ENCODE peak calls at places on chromosomes 6 and 20, in ten cellular contexts. L is NCI-H146; C is stimulated activated CD4-positive, alpha-beta T cell treated with anti-CD3 and anti-CD28 coated beads, Interleukin-15, amount 100 ng/mL, for 1 hour; K is psoas muscle; Y is Right ventricle myocardium superior; Z is iPS-NIHi11; T is mucosa of descending colon; V is vagina; E is AG09319; F is activated naive CD4-positive, alpha-beta T cell treated with Interleukin-2 at 50 U/mL for 16 hours. P is an unnamed sample.

GRCh38 chr6:124057448-124057847 is 253.8 kb downstream of the NKAIN2 start:
- DNase-seq in Z (no peak), L (peak; percentile 67), T (no peak), E (no peak), Y (no peak), F (no peak), K (no peak), V (no peak), C (no peak), P (no peak)

GRCh38 chr6:132929141-132929540 is 114.8 kb downstream of the RPS12 start:
- DNase-seq in K (no peak), F (no peak), L (no peak), Y (no peak), E (no peak), C (no peak), V (no peak), Z (no peak), T (no peak), P (no peak)

GRCh38 chr20:20206788-20207187 is 154.5 kb downstream of the CFAP61 start:
- DNase-seq in C (no peak), E (no peak), Y (no peak), V (no peak), Z (no peak), K (no peak), T (no peak), F (no peak), L (no peak), P (no peak)

GRCh38 chr20:17845701-17846475 is 122.7 kb downstream of the SNX5 start:
- DNase-seq in E (no peak), V (no peak), F (no peak), L (no peak), T (peak; percentile 68), K (no peak), C (no peak), Z (no peak), Y (no peak), P (no peak)

GRCh38 chr6:158604048-158604406 is 40.5 kb downstream of the DYNLT1 start:
- DNase-seq in V (no peak), F (no peak), T (no peak), L (no peak), E (no peak), Y (no peak), K (no peak), C (no peak), Z (no peak), P (no peak)

GRCh38 chr6:15331629-15332241 is 85.9 kb downstream of the JARID2 start:
- DNase-seq in Y (no peak), K (no peak), Z (no peak), E (no peak), T (no peak), L (no peak), V (no peak), C (no peak), F (no peak), P (no peak)

GRCh38 chr20:23639490-23639958 is 1.8 kb upstream of the CST3 start:
- DNase-seq in T (peak; percentile 58), C (no peak), E (no peak), F (no peak), K (no peak), Z (no peak), Y (peak; percentile 45), V (peak; percentile 78), L (no peak), P (no peak)

GRCh38 chr6:22251331-22251730 is 45.5 kb downstream of the PRL start:
- DNase-seq in L (no peak), T (no peak), K (no peak), C (no peak), E (no peak), Z (no peak), V (no peak), F (no peak), Y (no peak), P (no peak)

GRCh38 chr20:48006036-48006833 is 221.0 kb upstream of the SULF2 start:
- DNase-seq in Z (no peak), K (no peak), F (no peak), E (no peak), C (no peak), T (no peak), Y (no peak), L (no peak), V (no peak), P (no peak)

GRCh38 chr6:14040042-14040441 is 77.5 kb upstream of the CD83 start:
- DNase-seq in C (no peak), T (no peak), L (peak; percentile 50), E (no peak), Y (no peak), F (no peak), V (no peak), Z (no peak), K (no peak), P (no peak)

GRCh38 chr20:39874049-39874893 is 814.8 kb downstream of the MAFB start:
- DNase-seq in F (peak; percentile 1), Z (peak; percentile 76), T (peak; percentile 88), Y (peak; percentile 74), L (peak; percentile 69), K (peak; percentile 63), E (peak; percentile 72), V (no peak), C (no peak), P (peak; percentile 65)

GRCh38 chr6:134707342-134707982 is 242.4 kb downstream of the ALDH8A1 start:
- DNase-seq in C (no peak), Y (no peak), V (no peak), K (no peak), F (no peak), L (peak; percentile 32), T (peak; percentile 30), E (no peak), Z (peak; percentile 27), P (no peak)

GRCh38 chr6:50819527-50819905 is 845 bp downstream of the TFAP2B start:
- DNase-seq in L (no peak), Y (peak; percentile 39), E (no peak), C (no peak), T (no peak), F (no peak), V (no peak), Z (peak; percentile 44), K (no peak), P (no peak)

GRCh38 chr6:84135291-84135690 is 92.2 kb downstream of the CEP162 start:
- DNase-seq in Z (no peak), K (no peak), T (no peak), E (no peak), C (no peak), L (no peak), Y (no peak), F (no peak), V (no peak), P (no peak)

GRCh38 chr6:144886682-144887081 is 601.5 kb downstream of the UTRN start:
- DNase-seq in Y (no peak), Z (no peak), C (no peak), L (no peak), K (no peak), F (no peak), T (no peak), V (no peak), E (no peak), P (no peak)

GRCh38 chr6:18141805-18142590 is 12.9 kb downstream of the TPMT start:
- DNase-seq in V (no peak), Y (no peak), Z (no peak), C (no peak), L (peak; percentile 90), K (no peak), F (no peak), T (no peak), E (no peak), P (no peak)

GRCh38 chr6:72622094-72622540 is 253 bp downstream of the KCNQ5 start:
- DNase-seq in K (peak; percentile 52), T (peak; percentile 17), Y (peak; percentile 40), V (no peak), L (peak; percentile 50), Z (peak; percentile 74), F (peak; percentile 63), C (peak; percentile 23), E (no peak), P (no peak)

GRCh38 chr20:59805266-59805665 is 128.2 kb downstream of the SYCP2 start:
- DNase-seq in Y (no peak), T (no peak), Z (no peak), C (no peak), E (no peak), L (no peak), F (no peak), K (no peak), V (peak; percentile 42), P (no peak)

GRCh38 chr6:23611776-23612381 is 514.1 kb upstream of the NRSN1 start:
- DNase-seq in V (no peak), L (peak; percentile 40), E (peak; percentile 2), F (no peak), C (no peak), Y (no peak), T (no peak), Z (no peak), K (no peak), P (no peak)

GRCh38 chr6:54282186-54282585 is 26.1 kb upstream of the TINAG start:
- DNase-seq in F (no peak), C (no peak), E (peak; percentile 40), K (no peak), V (no peak), T (no peak), L (no peak), Y (no peak), Z (no peak), P (no peak)

GRCh38 chr20:62220666-62221568 is 839 bp upstream of the HRH3 start:
- DNase-seq in Z (no peak), V (no peak), L (peak; percentile 82), F (no peak), C (no peak), E (no peak), T (no peak), K (no peak), Y (no peak), P (no peak)

GRCh38 chr6:116392158-116393032 is 21.6 kb downstream of the DSE start:
- DNase-seq in Z (no peak), C (no peak), K (no peak), L (no peak), T (no peak), E (no peak), Y (no peak), F (no peak), V (no peak), P (no peak)

GRCh38 chr6:101761124-101761601 is 367.7 kb downstream of the GRIK2 start:
- DNase-seq in V (no peak), C (no peak), Y (no peak), E (peak; percentile 71), Z (no peak), T (no peak), F (no peak), K (no peak), L (no peak), P (no peak)

GRCh38 chr6:2853766-2854393 is 12.2 kb upstream of the SERPINB1 start:
- DNase-seq in F (peak; percentile 87), Y (no peak), V (peak; percentile 87), L (peak; percentile 14), K (peak; percentile 62), Z (peak; percentile 49), C (no peak), T (no peak), E (peak; percentile 54), P (no peak)

GRCh38 chr6:79718509-79719247 is 87.5 kb downstream of the SH3BGRL2 start:
- DNase-seq in L (no peak), Y (no peak), K (no peak), E (peak; percentile 38), T (no peak), F (no peak), Z (no peak), V (no peak), C (no peak), P (no peak)